ENCODE peak calls at places on chromosome 16, in six cellular contexts. H, K, W, L, F and N are unnamed samples.

GRCh38 chr16:2720063-2720455 is at the start of gene PRSS27:
- DNase-seq in L (peak; percentile 14), H (no peak), K (no peak), F (no peak), W (no peak), N (no peak)

GRCh38 chr16:48580925-48581500 is 29.0 kb downstream of the N4BP1 start:
- DNase-seq in L (no peak), F (no peak), H (no peak), W (no peak), K (no peak), N (no peak)

GRCh38 chr16:11089504-11090124 is 145.2 kb downstream of the CLEC16A start:
- DNase-seq in F (no peak), W (no peak), K (peak; percentile 33), H (no peak), L (peak; percentile 55), N (peak; percentile 26)

GRCh38 chr16:57985204-57986121 is 14.5 kb upstream of the CNGB1 start:
- DNase-seq in L (no peak), W (no peak), K (peak; percentile 36), H (no peak), F (no peak), N (peak; percentile 66)

GRCh38 chr16:7953360-7953759 is 620.7 kb downstream of the RBFOX1 start:
- DNase-seq in L (no peak), W (no peak), F (no peak), K (no peak), H (no peak), N (no peak)

GRCh38 chr16:583815-584591 is 5.9 kb upstream of the RAB40C start:
- DNase-seq in W (no peak), F (no peak), H (no peak), L (no peak), K (no peak), N (no peak)

GRCh38 chr16:72844225-72844920 is 203.6 kb downstream of the ZFHX3 start:
- DNase-seq in W (no peak), H (peak; percentile 20), K (no peak), L (no peak), F (no peak), N (no peak)

GRCh38 chr16:21247376-21247775 is 13.9 kb downstream of the ANKS4B start:
- DNase-seq in K (no peak), L (no peak), F (no peak), H (no peak), W (no peak), N (no peak)

GRCh38 chr16:3490911-3491629 is 4.2 kb downstream of the C16orf90 start:
- DNase-seq in H (no peak), K (no peak), W (peak; percentile 65), L (no peak), F (no peak), N (no peak)

GRCh38 chr16:58515871-58516767 is 802 bp downstream of the SETD6 start:
- DNase-seq in L (peak; percentile 67), K (peak; percentile 66), W (peak; percentile 70), H (no peak), F (no peak), N (no peak)

GRCh38 chr16:31529398-31530312 is 2.0 kb downstream of the AHSP start:
- DNase-seq in L (no peak), W (no peak), H (no peak), F (no peak), K (peak; percentile 7), N (no peak)

GRCh38 chr16:55444754-55445485 is 34.1 kb upstream of the MMP2 start:
- DNase-seq in K (peak; percentile 19), F (peak; percentile 39), H (no peak), W (peak; percentile 50), L (peak; percentile 20), N (peak; percentile 70)

GRCh38 chr16:31504159-31504558 is 4.0 kb downstream of the RUSF1 start:
- DNase-seq in F (no peak), H (no peak), W (no peak), K (peak; percentile 19), L (no peak), N (no peak)

GRCh38 chr16:80563066-80563465 is 22.3 kb downstream of the DYNLRB2 start:
- DNase-seq in H (no peak), K (no peak), W (no peak), F (no peak), L (no peak), N (no peak)

GRCh38 chr16:69499541-69500255 is 66.1 kb upstream of the NFAT5 start:
- DNase-seq in F (no peak), H (no peak), K (no peak), W (no peak), L (no peak), N (no peak)
- TF ChIP-seq POLR2A in F (no peak), H (no peak), K (no peak), W (no peak), L (no peak), N (no peak)

GRCh38 chr16:84754353-84754856 is 54.6 kb downstream of the USP10 start:
- DNase-seq in K (peak; percentile 60), F (peak; percentile 96), H (no peak), W (peak; percentile 73), L (peak; percentile 71), N (no peak)
- H3K4me3 ChIP-seq in K (no peak overlapping the region), F (no peak overlapping the region), H (no peak overlapping the region), W (no peak overlapping the region), L (no peak overlapping the region), N (no peak overlapping the region)

GRCh38 chr16:85048921-85049562 is 21.4 kb downstream of the KIAA0513 start:
- DNase-seq in W (no peak), F (no peak), H (no peak), L (no peak), K (no peak), N (no peak)

GRCh38 chr16:85045641-85046471 is 18.3 kb downstream of the KIAA0513 start:
- DNase-seq in K (no peak), L (no peak), W (no peak), H (no peak), F (no peak), N (no peak)

GRCh38 chr16:85046472-85046916 is 18.9 kb downstream of the KIAA0513 start:
- DNase-seq in L (no peak), H (no peak), W (no peak), F (no peak), K (no peak), N (no peak)

GRCh38 chr16:85047867-85048455 is 20.4 kb downstream of the KIAA0513 start:
- DNase-seq in H (no peak), L (peak; percentile 82), W (no peak), F (no peak), K (no peak), N (no peak)

DNA sequence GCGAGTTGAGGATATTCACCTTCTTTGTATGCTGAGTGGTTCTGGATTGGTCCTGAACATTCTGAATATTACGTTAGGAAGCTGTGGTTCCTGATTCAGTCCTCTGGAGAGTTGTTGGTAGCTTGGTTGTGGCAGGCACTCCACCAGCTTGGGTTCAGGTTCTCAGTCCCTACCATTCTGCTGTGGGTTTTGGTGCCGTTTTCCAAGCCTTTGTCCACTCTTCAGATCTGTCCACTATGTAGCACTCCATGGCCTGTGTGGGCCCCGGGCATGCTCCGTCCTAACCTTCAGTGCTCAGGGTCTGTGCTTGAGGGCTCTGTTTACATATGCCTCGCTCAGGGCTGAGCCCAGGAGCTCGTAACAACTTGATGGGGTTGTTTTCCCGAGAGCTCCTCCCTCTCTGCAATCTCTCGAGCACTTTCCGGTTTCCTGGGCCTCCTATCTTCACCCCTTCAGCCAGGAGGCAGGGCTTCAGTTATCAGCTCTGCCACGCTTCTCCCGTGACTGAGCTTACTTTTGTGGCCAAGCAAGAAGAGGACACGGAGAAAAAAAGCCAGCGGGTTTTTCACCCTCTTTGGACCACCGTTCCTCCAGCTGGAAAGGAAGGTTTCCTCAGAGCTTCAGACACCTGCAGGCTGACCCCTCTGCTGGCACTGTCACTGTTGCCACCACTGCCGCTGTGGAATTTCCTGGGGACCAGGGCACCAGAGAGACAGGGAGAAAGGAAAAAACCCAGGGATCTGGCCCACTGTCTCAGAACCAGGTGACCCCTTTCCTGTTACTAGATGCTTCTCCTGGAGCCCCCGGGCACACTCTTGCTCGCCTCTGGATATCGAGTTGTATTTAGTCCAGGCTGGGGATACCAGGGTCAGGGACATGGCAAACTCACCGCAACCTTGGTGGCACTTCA is 19.6 kb downstream of the KIAA0513 start:
- DNase-seq in L (peak; percentile 72), K (peak; percentile 69), H (no peak), F (no peak), W (no peak), N (no peak)
- TF ChIP-seq POLR2A in L (peak; percentile 23), K (no peak), H (no peak), F (no peak), W (no peak), N (no peak)

DNA sequence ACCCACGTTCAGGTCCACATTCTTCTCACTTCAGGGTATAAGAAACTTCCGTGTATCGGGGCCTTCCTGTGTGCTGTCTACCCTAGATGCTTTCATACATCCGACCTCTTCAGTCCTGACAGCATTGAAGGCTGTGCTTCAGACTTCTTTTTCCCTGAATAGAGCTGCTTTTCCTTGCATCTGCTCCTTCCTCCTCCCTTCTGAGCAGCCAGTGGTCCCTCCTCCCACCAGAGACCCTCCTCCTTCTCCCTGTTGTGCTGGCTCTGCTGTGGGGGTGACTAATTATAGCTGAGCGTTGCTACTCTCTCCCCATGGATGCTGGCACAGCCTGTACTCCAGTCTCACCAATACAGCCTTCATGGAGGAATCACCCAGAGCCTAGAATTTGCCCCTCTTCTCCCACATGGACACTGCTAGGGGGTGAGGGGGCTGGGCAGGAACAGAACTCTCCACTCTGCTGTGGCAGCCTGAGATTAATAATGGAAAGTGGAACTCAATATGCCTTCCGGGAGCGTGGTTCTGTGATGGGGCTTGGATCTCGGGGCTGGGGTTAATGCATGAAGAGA is 1.1 kb downstream of the SLC9A5 start:
- DNase-seq in K (no peak), L (no peak), F (no peak), W (no peak), H (no peak), N (no peak)
- H3K4me3 ChIP-seq in K (no peak overlapping the region), L (no peak overlapping the region), F (no peak overlapping the region), W (no peak overlapping the region), H (no peak overlapping the region), N (no peak overlapping the region)

DNA sequence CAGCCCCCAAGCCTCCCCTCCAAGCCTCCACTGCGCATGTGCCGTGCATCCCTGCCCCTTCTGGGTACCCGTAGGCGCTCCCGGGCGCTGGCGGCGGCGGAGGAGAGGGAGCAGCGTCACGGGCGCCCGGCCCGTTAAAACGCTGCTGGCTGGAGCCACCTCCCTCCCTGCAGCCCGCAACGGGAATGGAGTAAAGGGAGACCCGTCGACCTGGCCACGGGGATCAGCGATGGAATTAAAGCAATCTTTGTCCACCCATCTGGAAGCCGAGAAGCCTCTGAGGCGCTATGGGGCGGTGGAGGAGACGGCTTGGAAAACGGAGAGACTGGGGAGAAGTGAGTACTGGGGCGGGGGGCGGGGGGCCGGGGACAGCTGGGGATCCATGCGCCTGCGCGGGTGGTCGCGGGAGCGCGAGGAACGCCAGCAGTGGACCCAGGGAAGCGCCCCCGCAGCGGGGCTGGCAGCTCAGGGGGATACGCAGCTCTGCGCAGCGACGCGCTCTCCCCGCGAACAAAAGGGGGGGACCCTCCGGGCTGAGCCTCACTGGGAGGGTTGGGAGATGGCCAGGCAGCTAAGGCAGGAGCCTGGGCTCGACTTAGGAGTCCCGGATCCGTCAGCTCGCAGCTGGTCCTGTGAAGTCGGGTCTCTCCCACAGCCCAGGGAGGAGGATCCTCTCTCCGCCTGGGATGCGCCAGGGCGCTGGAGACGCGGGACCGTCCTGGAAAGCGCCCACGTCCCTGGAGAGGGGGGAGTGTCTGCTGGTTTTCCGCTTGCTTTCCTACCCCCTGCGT is at the start of gene BMERB1:
- DNase-seq in K (peak; percentile 36), F (peak; percentile 42), W (peak; percentile 68), H (peak; percentile 92), L (peak; percentile 37), N (peak; percentile 82)
- TF ChIP-seq POLR2A in K (no peak), F (peak; percentile 17), W (no peak), H (no peak), L (peak; percentile 36), N (peak; percentile 44)